ENCODE peak calls at places on chromosomes 1 and 21, in seven cellular contexts. I is fibroblast of lung; W is CD8-positive, alpha-beta memory T cell; L is breast epithelium; C is IMR-90; V is tibial artery; M is NT2/D1. N is an unnamed sample.
A peak's percentile ranks its signal among the peaks of the same experiment; 100 is the strongest.

GRCh38 chr1:19311503-19311930 is 427 bp downstream of the AKR7A2 start:
- DNase-seq in I (no peak), W (peak; percentile 15), L (no peak), C (no peak), V (no peak), M (no peak), N (no peak)

GRCh38 chr1:109539676-109540075 is at the start of gene GPR61:
- DNase-seq in I (no peak), W (no peak), L (no peak), C (no peak), V (no peak), M (no peak), N (no peak)

GRCh38 chr1:38072858-38073257 is 26.3 kb upstream of the POU3F1 start:
- DNase-seq in I (no peak), W (no peak), L (no peak), C (no peak), V (no peak), M (no peak), N (no peak)

GRCh38 chr1:119632836-119633235 is 15.2 kb downstream of the ZNF697 start:
- DNase-seq in I (no peak), W (no peak), L (no peak), C (no peak), V (no peak), M (no peak), N (no peak)

GRCh38 chr1:187306671-187307415 is 478.1 kb downstream of the PLA2G4A start:
- DNase-seq in I (peak; percentile 27), W (no peak), L (no peak), C (no peak), V (no peak), M (no peak), N (no peak)

GRCh38 chr1:85182700-85183099 is 18.1 kb downstream of the SYDE2 start:
- DNase-seq in I (no peak), W (no peak), L (no peak), C (no peak), V (no peak), M (no peak), N (no peak)

GRCh38 chr1:8567146-8567545 is 249.2 kb downstream of the SLC45A1 start:
- DNase-seq in I (no peak), W (no peak), L (no peak), C (peak; percentile 84), V (no peak), M (no peak), N (peak; percentile 29)

GRCh38 chr1:169794530-169795416 is at the start of gene METTL18:
- DNase-seq in I (peak; percentile 97), W (peak; percentile 82), L (peak; percentile 88), C (peak; percentile 96), V (peak; percentile 90), M (peak; percentile 99), N (peak; percentile 95)

GRCh38 chr1:53398585-53399365 is 60.4 kb upstream of the DMRTB1 start:
- DNase-seq in I (no peak), W (no peak), L (no peak), C (no peak), V (no peak), M (no peak), N (no peak)

GRCh38 chr1:96688737-96689136 is 32.8 kb upstream of the PTBP2 start:
- DNase-seq in I (no peak), W (no peak), L (no peak), C (no peak), V (no peak), M (no peak), N (no peak)

GRCh38 chr1:85428471-85429077 is 36.4 kb downstream of the DDAH1 start:
- DNase-seq in I (no peak), W (no peak), L (no peak), C (no peak), V (no peak), M (no peak), N (no peak)

GRCh38 chr1:26317612-26318337 is at the start of gene CD52:
- DNase-seq in I (no peak), W (peak; percentile 61), L (no peak), C (no peak), V (no peak), M (no peak), N (no peak)

GRCh38 chr1:119778886-119779560 is 10.3 kb upstream of the HMGCS2 start:
- DNase-seq in I (no peak), W (no peak), L (no peak), C (no peak), V (no peak), M (no peak), N (no peak)

GRCh38 chr1:195097316-195097715 is 1510.9 kb downstream of the KCNT2 start:
- DNase-seq in I (peak; percentile 18), W (no peak), L (no peak), C (no peak), V (no peak), M (no peak), N (no peak)

GRCh38 chr1:203463469-203464062 is 12.0 kb upstream of the PRELP start:
- DNase-seq in I (peak; percentile 80), W (no peak), L (no peak), C (peak; percentile 28), V (no peak), M (no peak), N (peak; percentile 77)

GRCh38 chr21:26127073-26127814 is 43.3 kb downstream of the APP start:
- DNase-seq in I (no peak), W (no peak), L (no peak), C (no peak), V (no peak), M (no peak), N (no peak)

GRCh38 chr21:26131554-26131953 is 39.0 kb downstream of the APP start:
- DNase-seq in I (no peak), W (no peak), L (no peak), C (no peak), V (no peak), M (no peak), N (no peak)

GRCh38 chr21:26127918-26128317 is 42.7 kb downstream of the APP start:
- DNase-seq in I (peak; percentile 70), W (no peak), L (no peak), C (peak; percentile 69), V (peak; percentile 26), M (no peak), N (peak; percentile 81)

GRCh38 chr21:26126168-26126553 is 44.4 kb downstream of the APP start:
- DNase-seq in I (no peak), W (no peak), L (no peak), C (no peak), V (no peak), M (no peak), N (no peak)

GRCh38 chr21:26130249-26130896 is 40.2 kb downstream of the APP start:
- DNase-seq in I (peak; percentile 85), W (no peak), L (no peak), C (peak; percentile 82), V (no peak), M (no peak), N (no peak)
- H3K4me1 ChIP-seq in I (peaks cover 2% of the 10 kb centered on the region), W (no peaks in the 10 kb centered on the region), L (peaks cover 8% of the 10 kb centered on the region), C (peaks cover 7% of the 10 kb centered on the region), V (peaks cover 5% of the 10 kb centered on the region), M (peaks cover 3% of the 10 kb centered on the region), N (peaks cover 18% of the 10 kb centered on the region)

DNA sequence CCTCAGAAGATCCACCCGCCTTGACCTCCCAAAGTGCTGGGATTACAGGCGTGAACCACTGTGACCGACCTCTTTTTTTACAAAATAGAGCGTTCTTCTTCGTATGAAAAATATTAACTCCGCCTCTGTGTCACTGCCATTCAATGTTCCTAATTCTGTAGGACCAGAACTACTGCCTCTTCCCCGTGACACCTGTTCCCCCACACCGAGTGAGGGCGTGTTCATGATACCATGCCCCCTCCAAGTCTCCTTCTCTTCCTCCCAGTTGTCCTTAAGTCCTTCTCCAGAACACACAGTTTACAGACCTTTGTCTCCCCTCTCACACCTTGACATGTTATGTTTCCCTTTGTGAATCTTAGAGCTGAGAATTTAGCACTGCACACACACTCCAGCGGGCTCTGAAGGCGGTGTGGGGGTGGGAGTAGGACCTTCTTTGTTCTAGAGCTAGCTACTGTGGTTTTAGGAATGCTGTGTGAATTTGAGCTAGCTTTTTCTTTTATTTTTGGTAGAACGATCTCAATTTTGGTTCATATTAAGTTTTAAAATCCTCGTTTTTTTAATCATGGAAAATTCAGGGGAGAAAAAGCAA is 82.4 kb upstream of the LPGAT1 start:
- DNase-seq in I (no peak), W (no peak), L (no peak), C (no peak), V (no peak), M (no peak), N (no peak)
- H3K4me1 ChIP-seq in I (peaks cover 3% of the 10 kb centered on the region), W (no peaks in the 10 kb centered on the region), L (no peaks in the 10 kb centered on the region), C (peaks cover 3% of the 10 kb centered on the region), V (peaks cover 5% of the 10 kb centered on the region), M (no peaks in the 10 kb centered on the region), N (peaks cover 6% of the 10 kb centered on the region)

DNA sequence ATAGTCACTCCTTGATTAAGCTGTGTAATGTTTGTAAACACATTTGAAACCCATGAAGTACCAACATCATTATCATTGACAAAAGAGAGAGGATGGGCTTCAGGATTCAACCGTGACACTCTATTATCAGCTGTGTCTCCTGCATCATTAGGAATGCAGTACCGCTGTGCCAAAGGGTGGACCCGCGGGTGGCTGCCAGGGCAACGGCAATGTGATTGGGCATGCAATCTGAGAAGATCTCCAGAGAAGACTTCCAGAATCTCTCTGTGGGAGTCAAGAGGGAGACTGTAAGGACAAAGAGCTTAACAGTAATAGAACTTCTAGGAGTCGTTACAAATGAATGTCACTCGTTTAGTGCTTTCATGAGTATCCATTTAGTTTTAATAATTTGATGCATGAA is 97.9 kb downstream of the USH2A start:
- DNase-seq in I (no peak), W (no peak), L (no peak), C (no peak), V (no peak), M (no peak), N (no peak)
- H3K4me1 ChIP-seq in I (no peaks in the 10 kb centered on the region), W (no peaks in the 10 kb centered on the region), L (no peaks in the 10 kb centered on the region), C (peaks cover under 1% of the 10 kb centered on the region), V (no peaks in the 10 kb centered on the region), M (no peaks in the 10 kb centered on the region), N (no peaks in the 10 kb centered on the region)

DNA sequence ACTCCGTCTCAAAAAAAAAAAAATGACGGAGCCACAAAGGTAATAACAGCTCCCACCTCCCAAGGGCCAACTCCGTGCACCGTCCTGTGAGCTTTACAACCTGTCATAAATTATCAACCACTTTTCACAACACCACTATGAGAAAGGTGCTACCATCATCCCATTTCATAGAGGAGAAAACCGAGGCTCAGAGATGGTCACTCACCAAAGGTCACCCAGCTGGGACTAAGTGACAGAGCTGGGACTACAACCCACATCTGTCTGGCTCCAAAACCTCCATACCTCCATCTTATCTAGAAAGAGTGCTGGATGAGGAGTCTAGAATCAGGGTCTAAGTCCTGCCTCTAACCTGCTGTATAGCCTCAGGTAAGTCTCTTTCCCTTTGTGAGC is 43.6 kb upstream of the ECE1 start:
- DNase-seq in I (no peak), W (no peak), L (no peak), C (no peak), V (no peak), M (no peak), N (no peak)
- H3K4me1 ChIP-seq in I (peaks cover 41% of the 10 kb centered on the region), W (peaks cover 84% of the 10 kb centered on the region), L (peaks cover 52% of the 10 kb centered on the region), C (peaks cover 50% of the 10 kb centered on the region), V (peaks cover 87% of the 10 kb centered on the region), M (peaks cover 39% of the 10 kb centered on the region), N (peaks cover 45% of the 10 kb centered on the region)

DNA sequence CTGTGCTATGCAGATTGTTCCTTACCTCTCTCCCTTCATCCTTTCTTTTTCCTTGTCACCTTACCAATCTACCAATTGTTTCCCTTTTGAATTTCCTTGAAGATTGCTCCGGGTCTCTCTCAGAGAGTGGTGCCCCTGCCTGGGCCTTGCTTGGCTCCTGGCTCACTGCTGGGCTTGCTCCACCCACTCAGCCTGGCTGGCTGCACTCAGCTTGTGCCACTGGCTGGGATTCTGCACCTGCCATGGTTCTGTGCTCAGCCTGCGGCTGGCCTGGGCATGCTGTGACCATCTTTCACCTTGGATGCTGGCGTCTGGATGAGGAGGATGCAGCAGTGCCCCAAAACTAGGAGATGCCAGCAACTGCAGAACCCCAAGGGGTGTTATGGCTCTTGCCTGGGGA is 463.9 kb upstream of the CXADR start:
- DNase-seq in I (no peak), W (no peak), L (no peak), C (no peak), V (no peak), M (no peak), N (no peak)
- H3K4me1 ChIP-seq in I (no peaks in the 10 kb centered on the region), W (no peaks in the 10 kb centered on the region), L (no peaks in the 10 kb centered on the region), C (peaks cover 3% of the 10 kb centered on the region), V (no peaks in the 10 kb centered on the region), M (no peaks in the 10 kb centered on the region), N (peaks cover 29% of the 10 kb centered on the region)